ENCODE peak calls at places on chromosomes 13 and 19, in seven cellular contexts. K is MCF 10A; Y is kidney glomerular epithelial cell; H is activated CD4-positive, CD25-positive, alpha-beta regulatory T cell treated with anti-CD3 and anti-CD28 coated beads, Interleukin-2, amount 50 U/mL, for 72 hours; C is ELR; Q is stimulated activated CD4-positive, alpha-beta T cell treated with anti-CD3 and anti-CD28 coated beads, Interleukin-1b, Interleukin-23, amount 100 ng/mL, for 24 hours; B is body of pancreas. V is an unnamed sample.

GRCh38 chr19:5038631-5039271 is 69.8 kb downstream of the KDM4B start:
- DNase-seq in K (no peak), Y (no peak), H (no peak), C (peak; percentile 60), Q (no peak), B (no peak), V (no peak)

GRCh38 chr19:2083174-2083854 is 12.8 kb downstream of the MOB3A start:
- DNase-seq in K (no peak), Y (no peak), H (peak; percentile 54), C (no peak), Q (no peak), B (no peak), V (no peak)

GRCh38 chr19:31354316-31354715 is 5.1 kb upstream of the TSHZ3 start:
- DNase-seq in K (no peak), Y (no peak), H (no peak), C (no peak), Q (no peak), B (no peak), V (no peak)

GRCh38 chr13:111561091-111561778 is 240.8 kb downstream of the TEX29 start:
- DNase-seq in K (no peak), Y (no peak), H (no peak), C (no peak), Q (no peak), B (no peak), V (no peak)

GRCh38 chr13:28097503-28097902 is 2.9 kb downstream of the FLT3 start:
- DNase-seq in K (peak; percentile 4), Y (no peak), H (no peak), C (peak; percentile 9), Q (no peak), B (no peak), V (no peak)

GRCh38 chr19:3373971-3374368 is 7.6 kb downstream of the NFIC start:
- DNase-seq in K (no peak), Y (no peak), H (no peak), C (no peak), Q (no peak), B (no peak), V (no peak)

GRCh38 chr13:95058680-95059079 is 242.6 kb downstream of the ABCC4 start:
- DNase-seq in K (no peak), Y (no peak), H (no peak), C (no peak), Q (no peak), B (no peak), V (no peak)

GRCh38 chr19:12350185-12350889 is 15.1 kb downstream of the ZNF442 start:
- DNase-seq in K (no peak), Y (no peak), H (no peak), C (no peak), Q (no peak), B (no peak), V (no peak)

GRCh38 chr13:79393564-79394249 is 12.3 kb downstream of the RBM26 start:
- DNase-seq in K (no peak), Y (no peak), H (peak; percentile 32), C (no peak), Q (no peak), B (no peak), V (peak; percentile 24)

GRCh38 chr13:35594096-35594495 is 117.6 kb upstream of the MAB21L1 start:
- DNase-seq in K (no peak), Y (no peak), H (no peak), C (no peak), Q (no peak), B (no peak), V (no peak)

GRCh38 chr13:106468207-106468606 is 67.3 kb downstream of the EFNB2 start:
- DNase-seq in K (no peak), Y (no peak), H (no peak), C (no peak), Q (no peak), B (no peak), V (no peak)